ENCODE peak calls at places on chromosomes 16 and 17, in ten cellular contexts. One of them, this sample, is unnamed.

GRCh38 chr17:38587956-38588771 is 17.6 kb downstream of the SRCIN1 start:
- DNase-seq in CD8-positive, alpha-beta T cell: no peak
- DNase-seq in left ventricle myocardium inferior: no peak
- DNase-seq in BJ: no peak
- DNase-seq in activated CD8-positive, alpha-beta T cell treated with anti-CD3 and anti-CD28 coated beads for 36 hours: no peak
- DNase-seq in tibial nerve: no peak
- DNase-seq in omental fat pad: no peak
- DNase-seq in fibroblast of mammary gland: no peak
- DNase-seq in epithelial cell of esophagus: no peak
- DNase-seq in hepatocyte: no peak
- DNase-seq in this sample: no peak

GRCh38 chr16:71443714-71444113 is 1.9 kb upstream of the TLE7 start:
- DNase-seq in CD8-positive, alpha-beta T cell: no peak
- DNase-seq in left ventricle myocardium inferior: no peak
- DNase-seq in BJ: no peak
- DNase-seq in activated CD8-positive, alpha-beta T cell treated with anti-CD3 and anti-CD28 coated beads for 36 hours: no peak
- DNase-seq in tibial nerve: no peak
- DNase-seq in omental fat pad: no peak
- DNase-seq in fibroblast of mammary gland: no peak
- DNase-seq in epithelial cell of esophagus: no peak
- DNase-seq in hepatocyte: no peak
- DNase-seq in this sample: no peak

GRCh38 chr16:80759419-80760162 is 44.8 kb downstream of the CDYL2 start:
- DNase-seq in CD8-positive, alpha-beta T cell: no peak
- DNase-seq in left ventricle myocardium inferior: no peak
- DNase-seq in BJ: no peak
- DNase-seq in activated CD8-positive, alpha-beta T cell treated with anti-CD3 and anti-CD28 coated beads for 36 hours: no peak
- DNase-seq in tibial nerve: no peak
- DNase-seq in omental fat pad: no peak
- DNase-seq in fibroblast of mammary gland: peak; percentile 13
- DNase-seq in epithelial cell of esophagus: no peak
- DNase-seq in hepatocyte: no peak
- DNase-seq in this sample: no peak

GRCh38 chr17:40218740-40219072 is 398 bp upstream of the WIPF2 start:
- DNase-seq in CD8-positive, alpha-beta T cell: peak; percentile 85
- DNase-seq in left ventricle myocardium inferior: peak; percentile 35
- DNase-seq in BJ: no peak
- DNase-seq in activated CD8-positive, alpha-beta T cell treated with anti-CD3 and anti-CD28 coated beads for 36 hours: peak; percentile 89
- DNase-seq in tibial nerve: peak; percentile 28
- DNase-seq in omental fat pad: peak; percentile 42
- DNase-seq in fibroblast of mammary gland: peak; percentile 88
- DNase-seq in epithelial cell of esophagus: peak; percentile 59
- DNase-seq in hepatocyte: peak; percentile 88
- DNase-seq in this sample: peak; percentile 55

GRCh38 chr17:81020767-81021497 is 14.0 kb upstream of the BAIAP2 start:
- DNase-seq in CD8-positive, alpha-beta T cell: no peak
- DNase-seq in left ventricle myocardium inferior: peak; percentile 74
- DNase-seq in BJ: no peak
- DNase-seq in activated CD8-positive, alpha-beta T cell treated with anti-CD3 and anti-CD28 coated beads for 36 hours: no peak
- DNase-seq in tibial nerve: no peak
- DNase-seq in omental fat pad: no peak
- DNase-seq in fibroblast of mammary gland: peak; percentile 55
- DNase-seq in epithelial cell of esophagus: peak; percentile 45
- DNase-seq in hepatocyte: peak; percentile 16
- DNase-seq in this sample: no peak

GRCh38 chr16:58471209-58471975 is 28.6 kb upstream of the NDRG4 start:
- DNase-seq in CD8-positive, alpha-beta T cell: no peak
- DNase-seq in left ventricle myocardium inferior: no peak
- DNase-seq in BJ: no peak
- DNase-seq in activated CD8-positive, alpha-beta T cell treated with anti-CD3 and anti-CD28 coated beads for 36 hours: no peak
- DNase-seq in tibial nerve: no peak
- DNase-seq in omental fat pad: no peak
- DNase-seq in fibroblast of mammary gland: no peak
- DNase-seq in epithelial cell of esophagus: no peak
- DNase-seq in hepatocyte: no peak
- DNase-seq in this sample: no peak

GRCh38 chr17:30363715-30364202 is 15.0 kb upstream of the CPD start:
- DNase-seq in CD8-positive, alpha-beta T cell: peak; percentile 72
- DNase-seq in left ventricle myocardium inferior: no peak
- DNase-seq in BJ: peak; percentile 78
- DNase-seq in activated CD8-positive, alpha-beta T cell treated with anti-CD3 and anti-CD28 coated beads for 36 hours: peak; percentile 95
- DNase-seq in tibial nerve: no peak
- DNase-seq in omental fat pad: no peak
- DNase-seq in fibroblast of mammary gland: peak; percentile 93
- DNase-seq in epithelial cell of esophagus: peak; percentile 99
- DNase-seq in hepatocyte: no peak
- DNase-seq in this sample: peak; percentile 78

GRCh38 chr17:75344664-75345063 is 55.4 kb upstream of the SLC25A19 start:
- DNase-seq in CD8-positive, alpha-beta T cell: peak; percentile 66
- DNase-seq in left ventricle myocardium inferior: no peak
- DNase-seq in BJ: no peak
- DNase-seq in activated CD8-positive, alpha-beta T cell treated with anti-CD3 and anti-CD28 coated beads for 36 hours: peak; percentile 49
- DNase-seq in tibial nerve: no peak
- DNase-seq in omental fat pad: no peak
- DNase-seq in fibroblast of mammary gland: no peak
- DNase-seq in epithelial cell of esophagus: no peak
- DNase-seq in hepatocyte: no peak
- DNase-seq in this sample: no peak

GRCh38 chr16:81324808-81325207 is 10.0 kb downstream of the GAN start:
- DNase-seq in CD8-positive, alpha-beta T cell: no peak
- DNase-seq in left ventricle myocardium inferior: no peak
- DNase-seq in BJ: no peak
- DNase-seq in activated CD8-positive, alpha-beta T cell treated with anti-CD3 and anti-CD28 coated beads for 36 hours: no peak
- DNase-seq in tibial nerve: no peak
- DNase-seq in omental fat pad: no peak
- DNase-seq in fibroblast of mammary gland: peak; percentile 45
- DNase-seq in epithelial cell of esophagus: peak; percentile 34
- DNase-seq in hepatocyte: no peak
- DNase-seq in this sample: no peak

GRCh38 chr16:11310997-11311561 is 29.9 kb upstream of the PRM1 start:
- DNase-seq in CD8-positive, alpha-beta T cell: peak; percentile 22
- DNase-seq in left ventricle myocardium inferior: no peak
- DNase-seq in BJ: no peak
- DNase-seq in activated CD8-positive, alpha-beta T cell treated with anti-CD3 and anti-CD28 coated beads for 36 hours: peak; percentile 70
- DNase-seq in tibial nerve: no peak
- DNase-seq in omental fat pad: no peak
- DNase-seq in fibroblast of mammary gland: no peak
- DNase-seq in epithelial cell of esophagus: no peak
- DNase-seq in hepatocyte: no peak
- DNase-seq in this sample: peak; percentile 68

GRCh38 chr16:49621240-49622083 is 234.4 kb downstream of the ZNF423 start:
- DNase-seq in CD8-positive, alpha-beta T cell: no peak
- DNase-seq in left ventricle myocardium inferior: no peak
- DNase-seq in BJ: no peak
- DNase-seq in activated CD8-positive, alpha-beta T cell treated with anti-CD3 and anti-CD28 coated beads for 36 hours: no peak
- DNase-seq in tibial nerve: no peak
- DNase-seq in omental fat pad: no peak
- DNase-seq in fibroblast of mammary gland: no peak
- DNase-seq in epithelial cell of esophagus: no peak
- DNase-seq in hepatocyte: peak; percentile 38
- DNase-seq in this sample: no peak

GRCh38 chr17:66684716-66685115 is 150.2 kb upstream of the CACNG5 start:
- DNase-seq in CD8-positive, alpha-beta T cell: no peak
- DNase-seq in left ventricle myocardium inferior: no peak
- DNase-seq in BJ: no peak
- DNase-seq in activated CD8-positive, alpha-beta T cell treated with anti-CD3 and anti-CD28 coated beads for 36 hours: no peak
- DNase-seq in tibial nerve: no peak
- DNase-seq in omental fat pad: no peak
- DNase-seq in fibroblast of mammary gland: peak; percentile 13
- DNase-seq in epithelial cell of esophagus: no peak
- DNase-seq in hepatocyte: no peak
- DNase-seq in this sample: no peak

GRCh38 chr16:66070140-66070887 is 296.2 kb upstream of the CDH5 start:
- DNase-seq in CD8-positive, alpha-beta T cell: no peak
- DNase-seq in left ventricle myocardium inferior: peak; percentile 69
- DNase-seq in BJ: no peak
- DNase-seq in activated CD8-positive, alpha-beta T cell treated with anti-CD3 and anti-CD28 coated beads for 36 hours: no peak
- DNase-seq in tibial nerve: peak; percentile 36
- DNase-seq in omental fat pad: no peak
- DNase-seq in fibroblast of mammary gland: peak; percentile 52
- DNase-seq in epithelial cell of esophagus: no peak
- DNase-seq in hepatocyte: peak; percentile 71
- DNase-seq in this sample: no peak

DNA sequence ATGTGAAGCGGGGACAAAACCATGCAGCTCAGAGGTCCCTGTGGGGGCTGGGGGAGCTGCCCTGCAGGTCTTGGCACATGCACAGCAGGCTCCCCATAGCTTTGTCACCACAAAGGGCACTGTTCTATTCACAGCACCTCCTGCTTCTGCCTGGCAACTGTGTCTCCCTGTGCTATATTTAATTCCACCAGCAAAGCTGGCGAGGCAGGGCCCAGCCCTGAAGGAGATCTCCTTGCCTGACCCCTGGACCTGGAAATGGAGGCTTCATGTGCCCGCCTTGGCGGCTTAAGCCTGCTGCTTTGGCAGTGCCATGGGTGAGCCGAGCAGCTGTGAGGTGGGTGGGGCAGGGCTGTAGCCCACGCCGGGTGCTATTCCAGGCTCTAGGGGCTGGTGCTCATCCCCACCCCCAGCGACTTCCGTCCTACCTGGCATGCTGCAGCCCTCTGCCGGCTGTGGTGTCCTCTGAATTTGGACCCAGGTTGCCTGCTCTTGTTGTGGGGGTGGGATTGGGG is 6.8 kb downstream of the LDHD start:
- DNase-seq in CD8-positive, alpha-beta T cell: no peak
- DNase-seq in left ventricle myocardium inferior: peak; percentile 78
- DNase-seq in BJ: no peak
- DNase-seq in activated CD8-positive, alpha-beta T cell treated with anti-CD3 and anti-CD28 coated beads for 36 hours: peak; percentile 32
- DNase-seq in tibial nerve: no peak
- DNase-seq in omental fat pad: no peak
- DNase-seq in fibroblast of mammary gland: no peak
- DNase-seq in epithelial cell of esophagus: peak; percentile 27
- DNase-seq in hepatocyte: no peak
- DNase-seq in this sample: no peak
- TF ChIP-seq CTCF in CD8-positive, alpha-beta T cell: no peak
- TF ChIP-seq CTCF in left ventricle myocardium inferior: no peak
- TF ChIP-seq CTCF in BJ: no peak
- TF ChIP-seq CTCF in activated CD8-positive, alpha-beta T cell treated with anti-CD3 and anti-CD28 coated beads for 36 hours: no peak
- TF ChIP-seq CTCF in tibial nerve: no peak
- TF ChIP-seq CTCF in omental fat pad: no peak
- TF ChIP-seq CTCF in fibroblast of mammary gland: no peak
- TF ChIP-seq CTCF in epithelial cell of esophagus: no peak
- TF ChIP-seq CTCF in hepatocyte: no peak
- TF ChIP-seq CTCF in this sample: peak; percentile 9

GRCh38 chr16:84369938-84370627 is 1.7 kb downstream of the ATP2C2 start:
- DNase-seq in CD8-positive, alpha-beta T cell: no peak
- DNase-seq in left ventricle myocardium inferior: no peak
- DNase-seq in BJ: no peak
- DNase-seq in activated CD8-positive, alpha-beta T cell treated with anti-CD3 and anti-CD28 coated beads for 36 hours: no peak
- DNase-seq in tibial nerve: no peak
- DNase-seq in omental fat pad: no peak
- DNase-seq in fibroblast of mammary gland: no peak
- DNase-seq in epithelial cell of esophagus: peak; percentile 36
- DNase-seq in hepatocyte: no peak
- DNase-seq in this sample: no peak
- TF ChIP-seq CTCF in CD8-positive, alpha-beta T cell: no peak
- TF ChIP-seq CTCF in left ventricle myocardium inferior: no peak
- TF ChIP-seq CTCF in BJ: no peak
- TF ChIP-seq CTCF in activated CD8-positive, alpha-beta T cell treated with anti-CD3 and anti-CD28 coated beads for 36 hours: no peak
- TF ChIP-seq CTCF in tibial nerve: no peak
- TF ChIP-seq CTCF in omental fat pad: no peak
- TF ChIP-seq CTCF in fibroblast of mammary gland: no peak
- TF ChIP-seq CTCF in epithelial cell of esophagus: no peak
- TF ChIP-seq CTCF in hepatocyte: no peak
- TF ChIP-seq CTCF in this sample: no peak

GRCh38 chr17:1231456-1231855 is 38.8 kb upstream of the BHLHA9 start:
- DNase-seq in CD8-positive, alpha-beta T cell: no peak
- DNase-seq in left ventricle myocardium inferior: peak; percentile 53
- DNase-seq in BJ: no peak
- DNase-seq in activated CD8-positive, alpha-beta T cell treated with anti-CD3 and anti-CD28 coated beads for 36 hours: no peak
- DNase-seq in tibial nerve: no peak
- DNase-seq in omental fat pad: no peak
- DNase-seq in fibroblast of mammary gland: peak; percentile 45
- DNase-seq in epithelial cell of esophagus: no peak
- DNase-seq in hepatocyte: no peak
- DNase-seq in this sample: no peak
- TF ChIP-seq CTCF in CD8-positive, alpha-beta T cell: no peak
- TF ChIP-seq CTCF in left ventricle myocardium inferior: no peak
- TF ChIP-seq CTCF in BJ: no peak
- TF ChIP-seq CTCF in activated CD8-positive, alpha-beta T cell treated with anti-CD3 and anti-CD28 coated beads for 36 hours: no peak
- TF ChIP-seq CTCF in tibial nerve: no peak
- TF ChIP-seq CTCF in omental fat pad: no peak
- TF ChIP-seq CTCF in fibroblast of mammary gland: no peak
- TF ChIP-seq CTCF in epithelial cell of esophagus: no peak
- TF ChIP-seq CTCF in hepatocyte: no peak
- TF ChIP-seq CTCF in this sample: no peak

GRCh38 chr16:53704445-53704813 is 473 bp downstream of the FTO start:
- DNase-seq in CD8-positive, alpha-beta T cell: no peak
- DNase-seq in left ventricle myocardium inferior: no peak
- DNase-seq in BJ: no peak
- DNase-seq in activated CD8-positive, alpha-beta T cell treated with anti-CD3 and anti-CD28 coated beads for 36 hours: no peak
- DNase-seq in tibial nerve: no peak
- DNase-seq in omental fat pad: no peak
- DNase-seq in fibroblast of mammary gland: no peak
- DNase-seq in epithelial cell of esophagus: no peak
- DNase-seq in hepatocyte: no peak
- DNase-seq in this sample: no peak

GRCh38 chr16:53707671-53708070 is 3.7 kb downstream of the FTO start:
- DNase-seq in CD8-positive, alpha-beta T cell: no peak
- DNase-seq in left ventricle myocardium inferior: no peak
- DNase-seq in BJ: no peak
- DNase-seq in activated CD8-positive, alpha-beta T cell treated with anti-CD3 and anti-CD28 coated beads for 36 hours: no peak
- DNase-seq in tibial nerve: no peak
- DNase-seq in omental fat pad: no peak
- DNase-seq in fibroblast of mammary gland: no peak
- DNase-seq in epithelial cell of esophagus: no peak
- DNase-seq in hepatocyte: no peak
- DNase-seq in this sample: no peak

GRCh38 chr16:53708490-53708889 is 4.5 kb downstream of the FTO start:
- DNase-seq in CD8-positive, alpha-beta T cell: no peak
- DNase-seq in left ventricle myocardium inferior: no peak
- DNase-seq in BJ: no peak
- DNase-seq in activated CD8-positive, alpha-beta T cell treated with anti-CD3 and anti-CD28 coated beads for 36 hours: no peak
- DNase-seq in tibial nerve: no peak
- DNase-seq in omental fat pad: no peak
- DNase-seq in fibroblast of mammary gland: no peak
- DNase-seq in epithelial cell of esophagus: no peak
- DNase-seq in hepatocyte: no peak
- DNase-seq in this sample: no peak

DNA sequence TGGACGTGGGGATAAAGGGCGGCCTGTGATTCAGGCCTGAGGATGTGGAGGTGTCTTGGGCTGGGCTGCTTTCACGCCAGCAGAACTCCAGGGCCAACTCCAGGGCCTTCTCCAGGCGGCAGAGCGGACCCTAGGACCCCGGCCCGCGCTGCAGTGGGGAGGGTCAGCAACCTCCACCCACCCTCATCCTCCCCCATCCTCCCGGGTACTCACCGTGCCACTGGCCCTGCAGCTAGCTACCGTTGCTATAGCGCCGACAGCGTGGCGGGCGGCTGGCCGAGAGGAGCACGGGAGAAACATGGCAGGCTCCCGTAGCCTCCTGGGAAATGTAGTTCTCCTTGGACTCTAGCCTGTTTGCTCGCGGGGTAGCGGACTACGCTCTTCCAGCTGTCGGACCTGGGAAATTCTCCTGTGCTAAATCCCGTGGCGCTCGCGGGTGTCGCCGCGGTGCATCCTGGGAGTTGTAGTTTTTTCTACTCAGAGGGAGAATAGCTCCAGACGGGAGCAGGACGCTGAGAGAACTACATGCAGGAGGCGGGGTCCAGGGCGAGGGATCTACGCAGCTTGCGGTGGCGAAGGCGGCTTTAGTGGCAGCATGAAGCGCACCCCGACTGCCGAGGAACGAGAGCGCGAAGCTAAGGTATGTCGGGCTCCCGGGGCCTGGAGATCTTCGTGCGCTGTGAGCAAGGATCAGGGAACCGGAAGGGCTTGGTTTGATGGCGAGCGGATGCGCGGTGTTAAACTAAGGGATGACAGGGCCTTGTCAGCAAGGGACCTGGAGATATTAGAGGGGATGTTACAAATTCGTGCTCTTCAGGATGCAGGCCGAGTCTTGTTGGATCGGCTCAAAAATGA is at the start of the genes FTO and RPGRIP1L:
- DNase-seq in CD8-positive, alpha-beta T cell: peak; percentile 98
- DNase-seq in left ventricle myocardium inferior: peak; percentile 98
- DNase-seq in BJ: peak; percentile 98
- DNase-seq in activated CD8-positive, alpha-beta T cell treated with anti-CD3 and anti-CD28 coated beads for 36 hours: peak; percentile 99
- DNase-seq in tibial nerve: peak; percentile 99
- DNase-seq in omental fat pad: peak; percentile 99
- DNase-seq in fibroblast of mammary gland: peak; percentile 99
- DNase-seq in epithelial cell of esophagus: peak; percentile 99
- DNase-seq in hepatocyte: peak; percentile 98
- DNase-seq in this sample: peak; percentile 98
- TF ChIP-seq CTCF in CD8-positive, alpha-beta T cell: no peak
- TF ChIP-seq CTCF in left ventricle myocardium inferior: peak; percentile 34
- TF ChIP-seq CTCF in BJ: no peak
- TF ChIP-seq CTCF in activated CD8-positive, alpha-beta T cell treated with anti-CD3 and anti-CD28 coated beads for 36 hours: no peak
- TF ChIP-seq CTCF in tibial nerve: peak; percentile 9
- TF ChIP-seq CTCF in omental fat pad: no peak
- TF ChIP-seq CTCF in fibroblast of mammary gland: no peak
- TF ChIP-seq CTCF in epithelial cell of esophagus: no peak
- TF ChIP-seq CTCF in hepatocyte: no peak
- TF ChIP-seq CTCF in this sample: no peak